ENCODE peak calls at places on chromosomes 5 and 9, in ten cellular contexts. E is hypothalamus; S is Panc1; O is GM12892; B is GM04504; I is IMR-90; T is naive thymus-derived CD4-positive, alpha-beta T cell; D is heart right ventricle; Q is activated T-cell treated with anti-CD3 and anti-CD28 coated beads for 24 hours; W is hippocampal formation. Y is an unnamed sample.

GRCh38 chr5:168578506-168579205 is 512 bp downstream of the PANK3 start:
- DNase-seq in E (no peak), S (peak; percentile 25), O (no peak), B (no peak), I (no peak), T (no peak), D (no peak), Q (peak; percentile 4), W (no peak), Y (no peak)

GRCh38 chr5:74915488-74915887 is 49.3 kb upstream of the FAM169A start:
- DNase-seq in E (no peak), S (no peak), O (no peak), B (no peak), I (no peak), T (no peak), D (no peak), Q (no peak), W (no peak), Y (no peak)

GRCh38 chr9:17588395-17588794 is 9.5 kb downstream of the SH3GL2 start:
- DNase-seq in E (no peak), S (no peak), O (no peak), B (no peak), I (no peak), T (no peak), D (no peak), Q (no peak), W (no peak), Y (no peak)

GRCh38 chr5:15807248-15807647 is 307.3 kb downstream of the FBXL7 start:
- DNase-seq in E (no peak), S (no peak), O (no peak), B (no peak), I (peak; percentile 13), T (no peak), D (no peak), Q (no peak), W (no peak), Y (peak; percentile 31)

GRCh38 chr9:13279284-13280162 is at the start of gene MPDZ:
- DNase-seq in E (peak; percentile 32), S (no peak), O (no peak), B (peak; percentile 17), I (peak; percentile 66), T (no peak), D (peak; percentile 56), Q (no peak), W (peak; percentile 60), Y (peak; percentile 68)

GRCh38 chr5:64979518-64979917 is 210.8 kb downstream of the CWC27 start:
- DNase-seq in E (no peak), S (no peak), O (no peak), B (no peak), I (no peak), T (no peak), D (no peak), Q (no peak), W (no peak), Y (no peak)

GRCh38 chr5:171721469-171721868 is 64.1 kb upstream of the SMIM23 start:
- DNase-seq in E (no peak), S (no peak), O (no peak), B (no peak), I (no peak), T (no peak), D (no peak), Q (no peak), W (no peak), Y (no peak)

GRCh38 chr9:130987738-130988399 is 21.1 kb upstream of the LAMC3 start:
- DNase-seq in E (no peak), S (no peak), O (no peak), B (no peak), I (no peak), T (no peak), D (no peak), Q (no peak), W (no peak), Y (no peak)